ENCODE peak calls at places on chromosomes 1 and 21, in four cellular contexts. One of them, this sample, is unnamed.

GRCh38 chr1:44025816-44026215 is 5.4 kb downstream of the SLC6A9 start:
- DNase-seq in HCT116: no peak
- DNase-seq in HepG2: no peak
- DNase-seq in K562: no peak
- DNase-seq in this sample: no peak

GRCh38 chr1:152244576-152244975 is 20.6 kb upstream of the HRNR start:
- DNase-seq in K562: no peak
- DNase-seq in HCT116: no peak
- DNase-seq in HepG2: no peak
- DNase-seq in this sample: no peak

GRCh38 chr1:206703647-206704046 is 18.9 kb downstream of the MAPKAPK2 start:
- DNase-seq in HepG2: no peak
- DNase-seq in HCT116: no peak
- DNase-seq in K562: no peak
- DNase-seq in this sample: no peak

GRCh38 chr1:183185941-183186490 is at the start of gene LAMC2:
- DNase-seq in K562: no peak
- DNase-seq in HCT116: peak
- DNase-seq in HepG2: no peak
- DNase-seq in this sample: no peak

GRCh38 chr1:166089804-166090203 is 77.0 kb downstream of the FAM78B start:
- DNase-seq in K562: no peak
- DNase-seq in HCT116: no peak
- DNase-seq in HepG2: no peak
- DNase-seq in this sample: no peak

GRCh38 chr1:238892612-238893011 is 493.8 kb upstream of the CHRM3 start:
- DNase-seq in HepG2: no peak
- DNase-seq in K562: no peak
- DNase-seq in HCT116: no peak
- DNase-seq in this sample: peak

GRCh38 chr1:66607458-66607857 is 73.5 kb downstream of the SGIP1 start:
- DNase-seq in K562: peak
- DNase-seq in HCT116: no peak
- DNase-seq in HepG2: no peak
- DNase-seq in this sample: no peak

GRCh38 chr1:147129116-147129873 is 43.0 kb downstream of the PRKAB2 start:
- DNase-seq in HepG2: no peak
- DNase-seq in HCT116: no peak
- DNase-seq in K562: no peak
- DNase-seq in this sample: no peak

GRCh38 chr21:34885636-34886553 is 163.2 kb downstream of the RUNX1 start:
- DNase-seq in HCT116: no peak
- DNase-seq in HepG2: peak
- DNase-seq in K562: no peak
- DNase-seq in this sample: no peak

GRCh38 chr21:36966066-36966845 is at the start of gene HLCS:
- DNase-seq in HCT116: no peak
- DNase-seq in HepG2: peak
- DNase-seq in K562: peak
- DNase-seq in this sample: no peak

GRCh38 chr1:39692152-39693064 is 1.2 kb upstream of the HPCAL4 start:
- DNase-seq in HCT116: no peak
- DNase-seq in K562: no peak
- DNase-seq in HepG2: no peak
- DNase-seq in this sample: no peak

GRCh38 chr1:39696448-39696847 is 5.2 kb upstream of the HPCAL4 start:
- DNase-seq in HCT116: no peak
- DNase-seq in K562: no peak
- DNase-seq in HepG2: no peak
- DNase-seq in this sample: no peak

GRCh38 chr1:39695011-39695410 is 3.8 kb upstream of the HPCAL4 start:
- DNase-seq in HepG2: no peak
- DNase-seq in K562: no peak
- DNase-seq in HCT116: no peak
- DNase-seq in this sample: no peak

GRCh38 chr1:39691383-39692151 is at the start of gene HPCAL4:
- DNase-seq in HCT116: peak
- DNase-seq in HepG2: peak
- DNase-seq in K562: peak
- DNase-seq in this sample: no peak

DNA sequence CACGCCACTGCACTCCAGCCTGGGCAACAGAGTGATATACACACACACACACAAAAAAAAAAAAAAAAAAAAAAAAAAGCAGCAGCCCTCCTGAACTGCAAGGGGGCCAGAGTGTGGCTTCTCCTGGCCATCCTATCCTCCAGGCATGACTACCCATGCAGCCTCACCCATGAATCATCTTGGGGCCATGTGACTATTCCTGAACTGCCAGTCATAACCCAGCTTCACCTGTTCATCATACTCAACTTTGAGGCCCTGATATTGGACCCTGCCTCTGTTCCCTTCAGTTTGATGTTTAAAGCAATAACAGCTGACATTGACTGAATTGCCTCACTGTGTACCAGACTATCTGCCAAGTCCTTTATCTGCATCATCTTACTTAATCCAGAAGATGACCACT is 2.8 kb upstream of the HPCAL4 start:
- DNase-seq in HCT116: no peak
- DNase-seq in HepG2: no peak
- DNase-seq in K562: no peak
- DNase-seq in this sample: no peak
- TF ChIP-seq TCF7L2 in HCT116: no peak
- TF ChIP-seq TCF7L2 in HepG2: no peak
- TF ChIP-seq TCF7L2 in K562: no peak
- TF ChIP-seq TCF7L2 in this sample: no peak

GRCh38 chr1:19557609-19558051 is 72.3 kb upstream of the CAPZB start:
- DNase-seq in K562: no peak
- DNase-seq in HepG2: no peak
- DNase-seq in HCT116: no peak
- DNase-seq in this sample: no peak
- TF ChIP-seq TCF7L2 in K562: no peak
- TF ChIP-seq TCF7L2 in HepG2: no peak
- TF ChIP-seq TCF7L2 in HCT116: no peak
- TF ChIP-seq TCF7L2 in this sample: no peak

DNA sequence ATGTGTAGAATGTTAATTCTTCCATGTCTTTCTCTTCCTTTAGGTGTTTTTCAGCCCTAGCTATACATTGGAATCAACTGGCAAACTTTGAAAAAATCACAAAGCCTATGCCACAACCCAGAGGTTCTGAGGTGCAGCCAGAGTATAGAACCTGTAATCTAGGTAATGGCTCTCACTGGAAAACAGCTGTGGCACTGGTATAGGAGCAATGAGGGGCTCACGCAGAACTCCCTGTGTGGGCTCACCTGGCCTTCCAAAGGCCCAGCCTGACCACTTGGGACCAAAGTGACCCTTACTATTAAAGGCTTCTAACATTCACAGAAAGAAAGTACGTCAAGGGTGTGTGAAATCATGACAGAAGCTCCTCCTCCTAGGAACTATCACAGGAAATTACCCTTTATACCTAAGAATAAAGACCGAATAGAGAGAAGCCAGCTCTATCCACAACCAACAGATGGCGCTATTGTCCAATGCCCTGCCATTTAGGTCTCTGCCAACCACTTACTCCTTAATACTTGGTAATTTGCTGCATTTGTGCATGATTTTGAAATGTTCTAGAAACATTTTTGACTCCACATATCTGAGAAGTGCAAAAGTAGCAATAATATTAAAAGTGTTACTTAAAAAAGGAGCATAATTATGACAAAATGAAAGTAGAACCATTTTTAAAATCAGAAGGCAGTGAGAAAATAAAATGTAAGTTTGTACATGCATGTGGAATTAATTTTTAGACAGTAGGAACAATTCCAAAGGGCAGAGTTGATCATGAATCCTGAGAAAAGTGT is 93.2 kb upstream of the HAO2 start:
- DNase-seq in K562: peak
- DNase-seq in HepG2: peak
- DNase-seq in HCT116: peak
- DNase-seq in this sample: peak
- TF ChIP-seq TCF7L2 in K562: no peak
- TF ChIP-seq TCF7L2 in HepG2: no peak
- TF ChIP-seq TCF7L2 in HCT116: no peak
- TF ChIP-seq TCF7L2 in this sample: no peak

GRCh38 chr1:15833069-15833679 is 14.3 kb upstream of the SPEN start:
- DNase-seq in K562: peak
- DNase-seq in HepG2: no peak
- DNase-seq in HCT116: peak
- DNase-seq in this sample: no peak

GRCh38 chr1:15835205-15835740 is 12.2 kb upstream of the SPEN start:
- DNase-seq in HepG2: peak
- DNase-seq in HCT116: no peak
- DNase-seq in K562: no peak
- DNase-seq in this sample: no peak

GRCh38 chr1:15835741-15836510 is 11.6 kb upstream of the SPEN start:
- DNase-seq in K562: peak
- DNase-seq in HepG2: peak
- DNase-seq in HCT116: peak
- DNase-seq in this sample: peak

GRCh38 chr1:15833842-15834405 is 13.6 kb upstream of the SPEN start:
- DNase-seq in HCT116: no peak
- DNase-seq in HepG2: no peak
- DNase-seq in K562: no peak
- DNase-seq in this sample: no peak

GRCh38 chr1:15834406-15835204 is 12.9 kb upstream of the SPEN start:
- DNase-seq in HCT116: peak
- DNase-seq in HepG2: peak
- DNase-seq in K562: peak
- DNase-seq in this sample: peak
- TF ChIP-seq TCF7L2 in HCT116: peak
- TF ChIP-seq TCF7L2 in HepG2: peak
- TF ChIP-seq TCF7L2 in K562: peak
- TF ChIP-seq TCF7L2 in this sample: peak

DNA sequence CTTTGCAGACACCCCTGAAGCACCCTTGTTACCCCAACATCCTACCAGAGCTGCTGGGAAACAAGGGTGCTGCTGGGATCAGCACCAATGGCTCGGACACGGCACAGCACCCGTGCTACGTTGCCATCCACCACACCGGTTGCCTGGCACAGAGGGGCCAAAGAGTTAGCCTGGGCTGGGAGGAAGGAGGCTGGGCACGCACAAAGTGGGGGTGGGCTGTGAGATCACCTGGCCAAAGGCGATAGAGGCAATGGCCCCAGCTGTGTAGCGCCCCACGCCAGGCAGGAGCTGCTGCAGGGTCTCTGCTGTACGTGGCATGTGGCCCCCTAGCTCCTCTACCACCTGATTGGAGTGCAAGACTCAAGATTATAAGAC is 5.6 kb downstream of the HPDL start:
- DNase-seq in HCT116: no peak
- DNase-seq in K562: no peak
- DNase-seq in HepG2: no peak
- DNase-seq in this sample: no peak
- TF ChIP-seq TCF7L2 in HCT116: no peak
- TF ChIP-seq TCF7L2 in K562: no peak
- TF ChIP-seq TCF7L2 in HepG2: no peak
- TF ChIP-seq TCF7L2 in this sample: no peak

GRCh38 chr1:39452540-39452939 is 38.9 kb upstream of the BMP8A start:
- DNase-seq in K562: no peak
- DNase-seq in HCT116: no peak
- DNase-seq in HepG2: no peak
- DNase-seq in this sample: no peak

GRCh38 chr1:39458991-39459390 is 32.4 kb upstream of the BMP8A start:
- DNase-seq in HCT116: no peak
- DNase-seq in HepG2: no peak
- DNase-seq in K562: no peak
- DNase-seq in this sample: no peak

GRCh38 chr1:39450956-39451601 is 40.4 kb upstream of the BMP8A start:
- DNase-seq in HepG2: peak
- DNase-seq in K562: no peak
- DNase-seq in HCT116: no peak
- DNase-seq in this sample: no peak

GRCh38 chr1:39452081-39452480 is 39.4 kb upstream of the BMP8A start:
- DNase-seq in K562: no peak
- DNase-seq in HepG2: no peak
- DNase-seq in HCT116: no peak
- DNase-seq in this sample: no peak

GRCh38 chr1:39453603-39454002 is 37.8 kb upstream of the BMP8A start:
- DNase-seq in HepG2: no peak
- DNase-seq in HCT116: no peak
- DNase-seq in K562: no peak
- DNase-seq in this sample: no peak
- TF ChIP-seq TCF7L2 in HepG2: no peak
- TF ChIP-seq TCF7L2 in HCT116: no peak
- TF ChIP-seq TCF7L2 in K562: no peak
- TF ChIP-seq TCF7L2 in this sample: no peak

GRCh38 chr1:226644541-226645176 is 94.4 kb downstream of the ITPKB start:
- DNase-seq in K562: no peak
- DNase-seq in HCT116: no peak
- DNase-seq in HepG2: no peak
- DNase-seq in this sample: no peak
- TF ChIP-seq TCF7L2 in K562: no peak
- TF ChIP-seq TCF7L2 in HCT116: no peak
- TF ChIP-seq TCF7L2 in HepG2: no peak
- TF ChIP-seq TCF7L2 in this sample: no peak